ENCODE peak calls at places on chromosomes 13 and 19, in five cellular contexts. X, T, Q, P and N are unnamed samples.

GRCh38 chr13:31431722-31432137 is 232.0 kb downstream of the B3GLCT start:
- DNase-seq in X (peak), T (peak), Q (no peak), P (peak), N (peak)

GRCh38 chr19:1239796-1240737 is 1.5 kb upstream of the ATP5F1D start:
- DNase-seq in X (peak), T (peak), Q (peak), P (peak), N (peak)

GRCh38 chr19:19217110-19217509 is 5.4 kb downstream of the NCAN start:
- DNase-seq in X (no peak), T (no peak), Q (no peak), P (no peak), N (no peak)

GRCh38 chr13:31050486-31051400 is 111.0 kb downstream of the HSPH1 start:
- DNase-seq in X (no peak), T (no peak), Q (no peak), P (no peak), N (no peak)

GRCh38 chr13:110874508-110874960 is 40.3 kb downstream of the ANKRD10 start:
- DNase-seq in X (peak), T (peak), Q (peak), P (peak), N (peak)

GRCh38 chr19:10013834-10014618 is 743 bp downstream of the RDH8 start:
- DNase-seq in X (no peak), T (no peak), Q (no peak), P (no peak), N (no peak)

GRCh38 chr19:6648141-6648715 is 21.7 kb downstream of the TNFSF14 start:
- DNase-seq in X (no peak), T (no peak), Q (no peak), P (no peak), N (no peak)

GRCh38 chr19:35596366-35596999 is 10.5 kb downstream of the PMIS2 start:
- DNase-seq in X (no peak), T (no peak), Q (no peak), P (no peak), N (no peak)

GRCh38 chr19:46748325-46749109 is 2.3 kb upstream of the STRN4 start:
- DNase-seq in X (peak), T (peak), Q (no peak), P (peak), N (no peak)

GRCh38 chr13:30676672-30677071 is 58.7 kb upstream of the ALOX5AP start:
- DNase-seq in X (no peak), T (no peak), Q (no peak), P (no peak), N (no peak)

GRCh38 chr19:2394054-2394668 is 33.2 kb downstream of the TIMM13 start:
- DNase-seq in X (no peak), T (no peak), Q (no peak), P (peak), N (no peak)

GRCh38 chr19:7670150-7670784 is 1.4 kb downstream of the RETN start:
- DNase-seq in X (no peak), T (no peak), Q (no peak), P (no peak), N (no peak)

GRCh38 chr13:36918246-36919060 is 1.6 kb downstream of the SMAD9 start:
- DNase-seq in X (no peak), T (no peak), Q (no peak), P (peak), N (no peak)

GRCh38 chr13:45466359-45466758 is 1.6 kb downstream of the COG3 start:
- DNase-seq in X (no peak), T (no peak), Q (no peak), P (no peak), N (no peak)

GRCh38 chr19:11067356-11068113 is 21.7 kb upstream of the LDLR start:
- DNase-seq in X (no peak), T (no peak), Q (no peak), P (no peak), N (no peak)
- TF ChIP-seq POLR2A in X (no peak), T (no peak), Q (no peak), P (no peak), N (no peak)

DNA sequence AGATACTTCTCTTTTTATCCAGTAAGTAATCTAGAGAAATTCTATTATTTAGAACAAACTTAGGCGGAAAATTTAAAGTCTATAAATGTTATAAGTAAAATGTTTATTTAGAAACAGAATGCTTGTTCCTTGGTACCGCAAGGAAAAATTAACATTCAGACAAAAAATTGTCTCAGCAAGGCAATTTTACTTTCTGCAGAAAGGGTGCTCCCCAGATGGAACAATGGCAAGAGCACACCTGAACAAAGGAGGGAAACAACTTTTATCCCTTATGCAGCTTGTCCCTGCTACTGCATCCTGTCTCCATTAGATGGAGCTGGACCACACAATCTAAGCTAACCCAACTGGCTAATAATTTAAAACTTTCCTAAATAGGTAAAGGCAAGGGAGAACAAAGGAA is 6.5 kb upstream of the ZNF708 start:
- DNase-seq in X (no peak), T (no peak), Q (no peak), P (no peak), N (no peak)
- TF ChIP-seq CTCF in X (no peak), T (no peak), Q (no peak), P (no peak), N (no peak)

DNA sequence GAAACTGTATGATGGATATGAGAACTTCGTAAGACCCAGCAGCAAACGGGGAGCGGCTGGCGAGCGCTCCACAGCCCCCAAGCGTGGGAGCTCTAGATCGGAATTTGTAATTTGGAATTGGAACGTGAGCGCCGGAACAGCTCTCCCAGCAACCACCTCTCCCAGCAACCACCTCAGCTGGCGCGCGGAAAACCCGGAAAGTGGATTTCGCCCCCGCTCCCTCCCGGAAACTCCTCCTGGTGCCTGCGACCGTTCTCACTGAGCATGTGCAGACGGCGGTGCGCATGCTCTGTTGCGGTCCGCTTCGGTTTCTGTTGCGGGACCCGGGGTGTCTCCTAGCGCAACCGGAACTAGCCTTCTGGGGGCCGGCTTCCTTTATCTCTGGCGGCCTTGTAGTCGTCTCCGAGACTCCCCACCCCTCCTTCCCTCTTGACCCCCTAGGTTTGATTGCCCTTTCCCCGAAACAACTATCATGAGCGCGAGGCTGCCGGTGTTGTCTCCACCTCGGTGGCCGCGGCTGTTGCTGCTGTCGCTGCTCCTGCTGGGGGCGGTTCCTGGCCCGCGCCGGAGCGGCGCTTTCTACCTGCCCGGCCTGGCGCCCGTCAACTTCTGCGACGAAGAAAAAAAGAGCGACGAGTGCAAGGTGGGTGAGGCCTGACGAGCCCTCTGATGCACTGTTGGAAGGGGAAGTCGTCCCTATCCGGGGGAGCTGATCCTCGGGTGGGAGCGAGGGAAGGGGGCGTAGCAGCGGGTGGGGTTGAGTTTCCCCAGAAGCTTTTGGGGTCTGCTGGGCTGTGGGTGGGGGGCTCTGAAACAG is at the start of gene TM9SF2:
- DNase-seq in X (peak), T (peak), Q (peak), P (peak), N (peak)
- TF ChIP-seq POLR2A in X (peak), T (no peak), Q (peak), P (peak), N (no peak)

GRCh38 chr13:53338760-53339159 is 310.1 kb downstream of the OLFM4 start:
- DNase-seq in X (no peak), T (no peak), Q (no peak), P (no peak), N (no peak)
- TF ChIP-seq CTCF in X (no peak), T (no peak), Q (no peak), P (no peak), N (no peak)

GRCh38 chr19:16459680-16460079 is 12.1 kb downstream of the EPS15L1 start:
- DNase-seq in X (no peak), T (no peak), Q (no peak), P (no peak), N (no peak)
- TF ChIP-seq POLR2A in X (no peak), T (no peak), Q (no peak), P (no peak), N (no peak)

GRCh38 chr13:46796515-46797467 is at the start of gene ESD:
- DNase-seq in X (peak), T (peak), Q (peak), P (peak), N (peak)
- TF ChIP-seq CTCF in X (no peak), T (no peak), Q (no peak), P (no peak), N (no peak)